ENCODE peak calls at places on chromosomes 7 and 10, in ten cellular contexts. V is IMR-90, U is tibial nerve, B is body of pancreas, Q is ovary, E is heart left ventricle, Z is transverse colon, C is GM12891, J is NB4, W is erythroblast. R is an unnamed sample.

GRCh38 chr7:50610521-50611277 is 45.5 kb upstream of the DDC start:
- DNase-seq in W (no peak), J (peak; percentile 95), B (no peak), U (no peak), Q (no peak), V (peak; percentile 37), Z (no peak), E (no peak), C (no peak), R (peak; percentile 59)

GRCh38 chr7:137328389-137329120 is 15.0 kb downstream of the PTN start:
- DNase-seq in Q (no peak), J (no peak), B (no peak), V (peak; percentile 53), C (no peak), E (peak; percentile 23), Z (no peak), U (no peak), W (no peak), R (no peak)

GRCh38 chr10:5151076-5151475 is 33.9 kb downstream of the AKR1C8 start:
- DNase-seq in U (no peak), Q (no peak), C (no peak), V (no peak), Z (no peak), E (no peak), B (no peak), J (no peak), W (no peak), R (no peak)

GRCh38 chr7:37435156-37435555 is 13.5 kb downstream of the ELMO1 start:
- DNase-seq in V (no peak), Z (no peak), W (no peak), C (no peak), Q (no peak), U (no peak), B (no peak), E (no peak), J (no peak), R (no peak)

GRCh38 chr7:132102426-132102825 is 473.8 kb downstream of the PLXNA4 start:
- DNase-seq in V (no peak), J (no peak), B (no peak), U (no peak), W (no peak), Q (no peak), E (no peak), C (no peak), Z (no peak), R (no peak)

GRCh38 chr10:116697816-116698215 is 44.5 kb downstream of the HSPA12A start:
- DNase-seq in Q (no peak), W (no peak), B (no peak), E (no peak), V (no peak), J (no peak), Z (no peak), C (no peak), U (no peak), R (no peak)

GRCh38 chr10:71391701-71392100 is 5.0 kb upstream of the CDH23 start:
- DNase-seq in V (no peak), W (no peak), U (no peak), J (no peak), B (no peak), Q (no peak), E (no peak), Z (no peak), C (no peak), R (no peak)

GRCh38 chr10:77889277-77889903 is 37.2 kb downstream of the DLG5 start:
- DNase-seq in Z (peak; percentile 74), B (peak; percentile 93), V (no peak), U (no peak), C (no peak), W (no peak), Q (no peak), E (peak; percentile 30), J (no peak), R (no peak)

GRCh38 chr7:73838642-73839041 is 3.7 kb downstream of the METTL27 start:
- DNase-seq in E (no peak), Q (no peak), B (no peak), V (no peak), W (no peak), J (no peak), Z (no peak), C (no peak), U (no peak), R (no peak)

GRCh38 chr10:74104996-74105395 is 45.6 kb downstream of the AP3M1 start:
- DNase-seq in Z (no peak), C (no peak), Q (no peak), V (no peak), B (no peak), W (no peak), U (no peak), J (no peak), E (no peak), R (no peak)

GRCh38 chr7:93890041-93890463 is 501 bp downstream of the TFPI2 start:
- DNase-seq in V (peak; percentile 63), J (no peak), Z (no peak), C (no peak), B (peak; percentile 36), U (no peak), W (peak; percentile 2), E (no peak), Q (peak; percentile 59), R (no peak)

GRCh38 chr10:70584941-70585544 is 17.5 kb downstream of the PRF1 start:
- DNase-seq in Q (no peak), C (no peak), E (peak; percentile 25), V (no peak), U (no peak), B (no peak), W (no peak), Z (no peak), J (peak; percentile 91), R (no peak)

GRCh38 chr10:132532784-132533560 is 4.6 kb upstream of the INPP5A start:
- DNase-seq in V (peak; percentile 87), Q (no peak), B (no peak), W (no peak), Z (no peak), E (no peak), C (no peak), J (no peak), U (no peak), R (peak; percentile 76)

GRCh38 chr10:135601-136464 is 578 bp downstream of the ZMYND11 start:
- DNase-seq in U (peak; percentile 34), C (peak; percentile 41), B (peak; percentile 74), Z (peak; percentile 76), V (peak; percentile 43), Q (peak; percentile 77), W (peak; percentile 76), J (peak; percentile 79), E (peak; percentile 74), R (peak; percentile 23)
- TF ChIP-seq POLR2A in U (no peak), C (peak; percentile 56), B (peak; percentile 33), Z (peak; percentile 66), V (peak; percentile 64), Q (no peak), W (peak; percentile 42), J (peak; percentile 45), E (no peak), R (no peak)

GRCh38 chr7:17940302-17941170 is at the start of gene SNX13:
- DNase-seq in C (peak; percentile 80), E (peak; percentile 93), J (peak; percentile 98), B (peak; percentile 91), V (peak; percentile 92), U (peak; percentile 85), Z (peak; percentile 92), W (peak; percentile 94), Q (peak; percentile 91), R (peak; percentile 92)
- TF ChIP-seq POLR2A in C (peak; percentile 67), E (no peak), J (peak; percentile 93), B (peak; percentile 67), V (peak; percentile 72), U (peak; percentile 88), Z (peak; percentile 79), W (peak; percentile 90), Q (peak; percentile 62), R (peak; percentile 96)

GRCh38 chr7:6330657-6331056 is 58.2 kb upstream of the CYTH3 start:
- DNase-seq in B (no peak), W (no peak), Q (no peak), V (no peak), U (no peak), Z (no peak), E (no peak), J (no peak), C (no peak), R (no peak)
- TF ChIP-seq POLR2A in B (no peak), W (no peak), Q (no peak), V (no peak), U (no peak), Z (no peak), E (no peak), J (no peak), C (no peak), R (no peak)

DNA sequence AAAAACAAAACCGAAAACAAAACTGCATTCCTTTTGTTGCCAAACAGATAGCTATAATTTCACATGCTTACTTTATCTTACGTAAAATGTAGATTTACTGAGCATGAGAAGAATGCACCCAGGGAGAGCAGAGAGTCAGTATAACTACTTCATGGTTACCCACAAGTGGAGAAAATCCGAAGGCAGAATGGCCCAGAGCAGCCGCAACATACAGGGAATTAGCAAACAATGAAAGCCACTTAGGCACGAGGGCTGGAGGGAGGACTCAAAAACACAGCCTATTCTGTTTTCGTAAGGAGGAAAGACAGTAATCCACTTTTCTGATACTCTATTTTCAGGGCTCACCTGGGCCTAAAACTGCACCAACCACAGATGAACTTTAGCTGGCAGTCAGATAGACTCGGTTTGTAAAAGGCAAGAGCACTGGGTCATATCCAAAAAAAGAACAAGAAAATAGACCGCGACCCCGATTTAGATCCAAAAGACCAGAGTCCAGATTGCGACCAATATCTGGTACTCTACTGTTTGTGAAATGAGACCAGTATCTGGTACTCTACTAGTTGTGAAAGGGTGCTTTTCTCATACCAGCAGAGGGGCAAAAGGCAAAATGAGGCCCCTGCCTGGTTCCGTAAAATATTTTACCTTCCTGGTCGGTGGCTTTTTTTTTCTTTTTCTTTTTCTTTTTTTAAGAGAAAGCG is 1.3 kb downstream of the ITPRIP start:
- DNase-seq in Q (no peak), E (peak; percentile 14), Z (no peak), W (peak; percentile 38), J (peak; percentile 26), U (no peak), B (no peak), V (peak; percentile 80), C (no peak), R (no peak)
- TF ChIP-seq POLR2A in Q (no peak), E (no peak), Z (no peak), W (peak; percentile 29), J (no peak), U (no peak), B (no peak), V (peak; percentile 64), C (no peak), R (no peak)

GRCh38 chr7:46969303-46970130 is 612.4 kb downstream of the TNS3 start:
- DNase-seq in Q (no peak), Z (peak; percentile 52), C (no peak), W (no peak), V (peak; percentile 20), B (peak; percentile 46), J (no peak), E (no peak), U (no peak), R (no peak)
- TF ChIP-seq POLR2A in Q (no peak), Z (peak; percentile 87), C (no peak), W (no peak), V (no peak), B (no peak), J (no peak), E (no peak), U (no peak), R (no peak)

GRCh38 chr10:103696411-103697145 is 158.8 kb downstream of the SH3PXD2A start:
- DNase-seq in U (no peak), Q (no peak), W (peak; percentile 57), J (peak; percentile 89), B (peak; percentile 61), E (peak; percentile 72), V (peak; percentile 92), C (peak; percentile 75), Z (peak; percentile 67), R (peak; percentile 100)
- TF ChIP-seq POLR2A in U (no peak), Q (no peak), W (no peak), J (no peak), B (no peak), E (no peak), V (peak; percentile 28), C (no peak), Z (no peak), R (peak; percentile 46)

GRCh38 chr7:1733908-1734252 is 63.8 kb downstream of the ELFN1 start:
- DNase-seq in V (no peak), W (no peak), Q (no peak), B (no peak), C (no peak), E (no peak), Z (no peak), U (no peak), J (no peak), R (no peak)
- TF ChIP-seq POLR2A in V (no peak), W (no peak), Q (no peak), B (no peak), C (no peak), E (no peak), Z (no peak), U (no peak), J (no peak), R (no peak)